ENCODE peak calls at places on chromosomes 12 and 14, in four cellular contexts. P, S, Y and E are unnamed samples.

GRCh38 chr12:104750061-104750460 is 208.0 kb downstream of the SLC41A2 start:
- DNase-seq in P (peak; percentile 8), S (peak; percentile 75), Y (no peak), E (no peak)

GRCh38 chr14:53470351-53471043 is 317.4 kb upstream of the DDHD1 start:
- DNase-seq in P (no peak), S (peak; percentile 60), Y (no peak), E (peak; percentile 52)

GRCh38 chr14:37594238-37594915 is 672 bp downstream of the FOXA1 start:
- DNase-seq in P (peak; percentile 74), S (peak; percentile 80), Y (peak; percentile 84), E (peak; percentile 90)

GRCh38 chr12:69097619-69098368 is 141.6 kb upstream of the CPSF6 start:
- DNase-seq in P (no peak), S (no peak), Y (no peak), E (peak; percentile 71)

GRCh38 chr14:61065671-61066070 is 84.6 kb downstream of the SLC38A6 start:
- DNase-seq in P (no peak), S (no peak), Y (no peak), E (no peak)

GRCh38 chr12:55659486-55660385 is 23.0 kb downstream of the OR10P1 start:
- DNase-seq in P (no peak), S (peak; percentile 9), Y (no peak), E (peak; percentile 45)

GRCh38 chr12:122022393-122023338 is 982 bp downstream of the BCL7A start:
- DNase-seq in P (peak; percentile 50), S (no peak), Y (peak; percentile 62), E (peak; percentile 37)

GRCh38 chr12:1162083-1162760 is 171.2 kb downstream of the ERC1 start:
- DNase-seq in P (no peak), S (no peak), Y (no peak), E (no peak)

GRCh38 chr12:115597157-115597712 is 680.3 kb downstream of the MED13L start:
- DNase-seq in P (no peak), S (peak; percentile 35), Y (no peak), E (peak; percentile 54)

GRCh38 chr14:39762576-39763401 is 330.6 kb upstream of the FBXO33 start:
- DNase-seq in P (no peak), S (no peak), Y (no peak), E (peak; percentile 42)

GRCh38 chr12:51391047-51391837 is at the start of gene GALNT6:
- DNase-seq in P (peak; percentile 92), S (no peak), Y (peak; percentile 92), E (peak; percentile 86)

GRCh38 chr12:81128930-81129554 is 51.2 kb downstream of the ACSS3 start:
- DNase-seq in P (peak; percentile 49), S (peak; percentile 43), Y (no peak), E (peak; percentile 84)

DNA sequence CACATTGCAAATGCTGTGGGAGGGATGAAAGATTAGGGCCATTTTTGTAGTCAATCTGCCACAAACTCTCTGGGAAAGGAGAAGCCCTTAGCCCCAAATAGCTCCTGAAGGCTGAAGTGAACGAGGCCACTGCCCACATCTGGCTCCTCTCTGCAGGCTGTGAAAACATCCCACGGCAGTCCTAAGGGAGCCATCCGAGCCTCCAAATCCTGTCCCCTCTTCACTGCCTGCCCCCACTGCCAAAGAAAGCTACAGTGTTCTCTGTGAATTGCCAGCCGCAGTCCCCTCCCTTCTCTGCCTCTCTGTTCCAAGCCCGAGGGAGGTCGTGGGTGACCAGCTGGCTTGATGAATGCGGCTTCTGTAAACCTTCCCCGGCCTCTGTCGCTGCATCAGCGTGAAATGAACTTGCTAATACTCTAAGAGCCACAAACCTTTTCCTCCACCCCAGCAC is 180.7 kb upstream of the NRXN3 start:
- DNase-seq in P (no peak), S (no peak), Y (no peak), E (no peak)
- H4K8ac ChIP-seq in P (no peak overlapping the region), S (no peak overlapping the region), Y (no peak overlapping the region), E (no peak overlapping the region)

GRCh38 chr12:50084775-50085614 is at the start of gene SMARCD1:
- DNase-seq in P (peak; percentile 98), S (peak; percentile 91), Y (peak; percentile 94), E (peak; percentile 97)
- H3K56ac ChIP-seq in P (no peak within 1 kb of the TSS), S (peak within 1 kb of the TSS; percentile 76), Y (peak within 1 kb of the TSS; percentile 33), E (peak within 1 kb of the TSS; percentile 92)

DNA sequence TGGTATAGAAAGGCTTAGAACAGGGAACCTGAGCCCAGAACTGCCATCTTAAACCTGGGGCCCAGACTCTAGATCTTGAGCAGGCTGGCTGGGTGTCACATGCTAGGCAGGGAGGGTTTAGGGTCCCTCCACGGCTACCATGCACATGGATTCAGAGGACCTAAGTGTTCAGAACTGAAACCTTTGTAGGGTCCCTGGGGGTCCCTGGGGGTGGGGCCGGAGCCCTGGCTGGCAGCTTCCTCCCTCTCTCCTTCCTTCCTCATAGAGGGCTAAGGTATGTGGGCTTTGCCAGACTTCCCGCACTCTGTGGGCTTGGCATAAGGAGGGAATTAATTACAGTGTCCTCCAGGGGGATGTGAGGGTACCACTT is 4.6 kb upstream of the ZNF385A start:
- DNase-seq in P (no peak), S (no peak), Y (no peak), E (no peak)
- H3K18ac ChIP-seq in P (no peak overlapping the region), S (no peak overlapping the region), Y (peak overlapping the region; percentile 75), E (no peak overlapping the region)

DNA sequence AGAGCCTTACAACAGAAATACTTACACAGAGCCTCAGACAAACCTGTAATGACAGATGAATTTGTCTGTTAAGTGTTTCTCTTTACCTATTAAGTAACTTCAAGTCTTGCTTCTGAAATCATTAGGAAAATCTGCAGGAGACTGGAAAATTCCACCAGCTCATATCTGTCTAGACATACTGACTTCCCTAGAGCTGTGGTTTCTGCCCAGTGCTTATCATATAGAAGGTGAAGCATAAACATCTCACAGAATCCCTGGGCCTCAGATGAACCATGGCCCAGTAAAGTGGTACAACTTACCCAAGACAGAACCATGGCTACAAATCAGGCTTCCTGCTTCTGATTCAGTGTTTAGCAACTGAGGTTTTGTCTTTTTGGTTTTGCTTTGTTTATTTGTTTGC is 91.6 kb downstream of the EGLN3 start:
- DNase-seq in P (no peak), S (no peak), Y (no peak), E (no peak)
- H4K8ac ChIP-seq in P (no peak overlapping the region), S (no peak overlapping the region), Y (no peak overlapping the region), E (no peak overlapping the region)

GRCh38 chr14:90039253-90040010 is 22.4 kb upstream of the KCNK13 start:
- DNase-seq in P (no peak), S (peak; percentile 24), Y (no peak), E (no peak)
- H3K56ac ChIP-seq in P (no peak overlapping the region), S (no peak overlapping the region), Y (no peak overlapping the region), E (no peak overlapping the region)

DNA sequence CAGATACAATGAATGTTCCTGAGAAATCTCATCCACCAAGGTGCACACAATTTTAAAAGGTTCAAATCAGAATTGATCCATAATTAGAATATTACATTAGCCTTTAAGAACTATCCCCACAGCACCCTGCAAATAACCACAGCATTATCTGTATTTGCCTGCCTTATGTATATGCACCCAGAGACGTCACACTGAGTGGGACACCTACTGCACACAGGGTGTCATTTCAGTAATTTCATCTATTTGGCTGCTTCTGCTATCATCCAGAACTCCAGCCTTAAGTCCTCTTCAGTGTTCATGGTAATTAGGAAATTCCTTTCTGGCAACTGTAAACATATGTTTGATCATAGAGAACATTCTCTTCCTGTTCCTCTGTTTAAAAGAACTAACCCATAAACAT is 298.4 kb downstream of the SYT1 start:
- DNase-seq in P (no peak), S (no peak), Y (no peak), E (no peak)
- H3K18ac ChIP-seq in P (no peak overlapping the region), S (no peak overlapping the region), Y (no peak overlapping the region), E (no peak overlapping the region)

GRCh38 chr12:106131671-106132070 is 7.1 kb downstream of the NUAK1 start:
- DNase-seq in P (peak; percentile 39), S (peak; percentile 71), Y (no peak), E (no peak)

GRCh38 chr12:106130474-106131113 is 8.2 kb downstream of the NUAK1 start:
- DNase-seq in P (peak; percentile 50), S (no peak), Y (no peak), E (no peak)

GRCh38 chr12:106133136-106134087 is 5.3 kb downstream of the NUAK1 start:
- DNase-seq in P (peak; percentile 83), S (peak; percentile 54), Y (no peak), E (peak; percentile 96)

GRCh38 chr12:106134294-106134949 is 4.3 kb downstream of the NUAK1 start:
- DNase-seq in P (no peak), S (no peak), Y (no peak), E (no peak)

DNA sequence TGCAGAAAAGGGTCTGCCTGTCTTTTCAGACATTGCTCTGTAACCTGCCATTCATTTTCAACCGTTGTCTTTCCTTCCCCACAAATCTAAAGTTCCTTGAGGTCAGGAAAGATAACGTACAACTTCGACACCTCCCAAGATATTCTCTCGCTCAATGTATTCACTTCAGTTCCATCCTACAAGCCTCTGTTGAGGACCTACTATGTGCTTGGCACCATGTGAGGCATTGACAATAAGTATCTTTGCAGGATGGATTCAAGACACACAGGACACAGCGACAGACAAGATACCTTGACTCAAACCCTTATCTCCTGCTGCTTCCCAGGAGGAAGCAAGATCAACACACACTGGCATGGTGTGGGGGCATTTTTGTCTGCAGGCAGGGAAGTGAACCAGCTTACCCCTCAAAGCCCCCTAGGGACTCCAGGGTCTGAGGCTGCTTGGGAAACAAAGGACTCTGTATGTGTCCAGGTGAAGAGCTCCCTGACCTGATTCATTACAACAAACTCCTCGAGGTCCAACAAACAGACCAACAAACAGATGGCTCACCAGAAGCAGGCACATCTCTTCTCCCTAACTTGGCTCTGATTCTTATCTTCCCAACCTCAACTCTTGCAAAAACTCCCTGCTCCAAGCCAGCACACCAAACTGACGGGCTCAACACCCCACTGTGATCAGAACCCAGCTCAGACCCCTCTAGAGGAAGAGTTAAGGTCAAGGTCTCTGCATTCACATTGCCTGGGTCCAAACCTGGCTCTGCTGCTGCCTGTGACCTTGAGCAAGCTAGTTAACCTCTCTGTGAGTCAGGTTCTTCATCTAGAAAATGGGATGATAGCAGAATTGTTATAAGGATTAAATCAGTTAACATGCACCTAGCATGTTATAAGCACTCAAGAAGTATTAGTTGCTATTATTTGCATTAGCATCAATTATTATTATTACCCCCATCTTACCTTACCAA is 6.3 kb downstream of the NUAK1 start:
- DNase-seq in P (no peak), S (no peak), Y (no peak), E (peak; percentile 84)
- H4K8ac ChIP-seq in P (no peak overlapping the region), S (peak overlapping the region; percentile 43), Y (no peak overlapping the region), E (no peak overlapping the region)

DNA sequence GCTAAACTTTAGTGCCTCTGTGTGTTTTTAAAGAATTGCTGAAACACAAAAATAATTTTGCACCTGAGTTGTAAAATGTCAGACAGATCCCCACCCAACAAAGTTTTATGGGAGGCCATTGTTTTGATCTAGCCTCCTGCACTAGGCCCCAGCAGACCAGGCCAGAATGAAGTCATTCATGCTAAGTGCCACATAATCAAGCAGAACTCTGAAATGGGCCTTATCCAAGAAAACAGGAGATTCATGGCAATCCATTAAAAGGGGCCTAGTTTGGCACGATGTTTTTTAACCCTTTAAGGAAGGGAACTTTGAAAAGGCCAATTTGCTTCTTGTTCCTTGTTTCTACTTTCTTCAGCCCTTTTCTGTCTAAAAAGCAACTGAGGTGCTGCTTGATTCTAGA is 260.9 kb downstream of the ITPR2 start:
- DNase-seq in P (no peak), S (peak; percentile 4), Y (no peak), E (peak; percentile 34)
- H3K56ac ChIP-seq in P (no peak overlapping the region), S (no peak overlapping the region), Y (no peak overlapping the region), E (peak overlapping the region; percentile 10)